ENCODE peak calls at places on chromosomes 13 and 19, in seven cellular contexts. N, C, K, J, S, O and W are unnamed samples.

GRCh38 chr13:27658569-27658968 is 36.9 kb downstream of the POLR1D start:
- DNase-seq in K (no peak), C (no peak), N (no peak), O (no peak), J (no peak), S (no peak), W (no peak)

GRCh38 chr19:852136-853013 is at the start of gene ELANE:
- DNase-seq in C (no peak), K (no peak), N (no peak), O (no peak), J (no peak), S (no peak), W (no peak)

GRCh38 chr13:22800726-22801401 is 379.9 kb upstream of the SGCG start:
- DNase-seq in J (no peak), C (no peak), S (no peak), K (no peak), O (no peak), N (no peak), W (no peak)

GRCh38 chr19:41264581-41265375 is 606 bp downstream of the HNRNPUL1 start:
- DNase-seq in O (peak; percentile 48), S (peak; percentile 60), J (peak; percentile 55), K (no peak), C (no peak), N (peak; percentile 31), W (peak; percentile 32)

GRCh38 chr13:113667771-113668490 is 912 bp downstream of the GRK1 start:
- DNase-seq in K (no peak), C (no peak), N (no peak), O (peak; percentile 11), S (no peak), J (no peak), W (no peak)

GRCh38 chr19:34824686-34825085 is 51.7 kb upstream of the ZNF599 start:
- DNase-seq in C (no peak), N (no peak), K (no peak), J (no peak), S (no peak), O (no peak), W (no peak)

GRCh38 chr13:48078251-48078656 is 16.6 kb downstream of the MED4 start:
- DNase-seq in N (no peak), C (no peak), S (peak; percentile 24), K (no peak), O (no peak), J (peak; percentile 67), W (no peak)

GRCh38 chr19:13579388-13580060 is 73.2 kb upstream of the CACNA1A start:
- DNase-seq in J (no peak), K (no peak), O (no peak), N (no peak), S (no peak), C (peak; percentile 48), W (no peak)

GRCh38 chr19:7917292-7918061 is 2.7 kb upstream of the SNAPC2 start:
- DNase-seq in N (peak; percentile 50), K (peak; percentile 51), S (no peak), C (no peak), J (peak; percentile 68), O (no peak), W (peak; percentile 45)

GRCh38 chr13:30115257-30115600 is 192.1 kb downstream of the KATNAL1 start:
- DNase-seq in S (no peak), J (no peak), O (no peak), N (no peak), K (no peak), C (no peak), W (no peak)

GRCh38 chr13:50129065-50129922 is 114.0 kb downstream of the KCNRG start:
- DNase-seq in S (no peak), C (no peak), J (no peak), N (no peak), K (no peak), O (no peak), W (no peak)

GRCh38 chr13:20294497-20294896 is 62.4 kb upstream of the GJB6 start:
- DNase-seq in C (no peak), O (no peak), J (no peak), N (no peak), S (no peak), K (no peak), W (no peak)

GRCh38 chr13:54133721-54134120 is 1105.1 kb downstream of the OLFM4 start:
- DNase-seq in J (no peak), N (no peak), C (no peak), O (no peak), K (no peak), S (no peak), W (no peak)

GRCh38 chr19:19866599-19867248 is 1.0 kb downstream of the ZNF253 start:
- DNase-seq in J (peak; percentile 70), O (no peak), C (no peak), N (peak; percentile 12), S (no peak), K (no peak), W (peak; percentile 43)